ENCODE peak calls at places on chromosome 13, in six cellular contexts. C, Y, F, O, A and Q are unnamed samples.

GRCh38 chr13:41075034-41075433 is 13.7 kb downstream of the WBP4 start:
- DNase-seq in A (no peak), F (no peak), Y (no peak), O (peak; percentile 37), C (no peak), Q (peak; percentile 44)

GRCh38 chr13:41389580-41389979 is 67.8 kb upstream of the RGCC start:
- DNase-seq in Y (no peak), F (no peak), C (no peak), O (peak; percentile 30), A (no peak), Q (no peak)

GRCh38 chr13:70960841-70961443 is 852.7 kb upstream of the KLHL1 start:
- DNase-seq in A (no peak), F (no peak), C (no peak), Y (no peak), O (no peak), Q (no peak)

GRCh38 chr13:30145709-30146367 is 161.5 kb downstream of the KATNAL1 start:
- DNase-seq in O (no peak), C (no peak), A (no peak), F (no peak), Y (no peak), Q (no peak)

GRCh38 chr13:73411067-73411809 is 352.4 kb downstream of the KLF5 start:
- DNase-seq in Y (no peak), F (no peak), O (no peak), A (no peak), C (no peak), Q (no peak)

GRCh38 chr13:87331178-87331577 is 340.0 kb upstream of the SLITRK5 start:
- DNase-seq in Y (no peak), F (no peak), A (no peak), O (no peak), C (no peak), Q (no peak)

GRCh38 chr13:51453959-51454703 is 1.3 kb upstream of the INTS6 start:
- DNase-seq in F (peak; percentile 52), C (peak; percentile 44), O (peak; percentile 1), Y (no peak), A (no peak), Q (no peak)

GRCh38 chr13:109989155-109989554 is 202.8 kb upstream of the IRS2 start:
- DNase-seq in Y (no peak), A (no peak), O (no peak), F (no peak), C (no peak), Q (no peak)

GRCh38 chr13:75324413-75324940 is 157.5 kb downstream of the TBC1D4 start:
- DNase-seq in O (no peak), Y (no peak), C (no peak), A (no peak), F (no peak), Q (no peak)

GRCh38 chr13:59671853-59672252 is 491.9 kb downstream of the DIAPH3 start:
- DNase-seq in C (no peak), Y (no peak), O (no peak), A (no peak), F (no peak), Q (no peak)
- H3K4me1 ChIP-seq in C (no peaks in the 10 kb centered on the region), Y (peaks cover 3% of the 10 kb centered on the region), O (no peaks in the 10 kb centered on the region), A (no peaks in the 10 kb centered on the region), F (no peaks in the 10 kb centered on the region), Q (no peaks in the 10 kb centered on the region)

DNA sequence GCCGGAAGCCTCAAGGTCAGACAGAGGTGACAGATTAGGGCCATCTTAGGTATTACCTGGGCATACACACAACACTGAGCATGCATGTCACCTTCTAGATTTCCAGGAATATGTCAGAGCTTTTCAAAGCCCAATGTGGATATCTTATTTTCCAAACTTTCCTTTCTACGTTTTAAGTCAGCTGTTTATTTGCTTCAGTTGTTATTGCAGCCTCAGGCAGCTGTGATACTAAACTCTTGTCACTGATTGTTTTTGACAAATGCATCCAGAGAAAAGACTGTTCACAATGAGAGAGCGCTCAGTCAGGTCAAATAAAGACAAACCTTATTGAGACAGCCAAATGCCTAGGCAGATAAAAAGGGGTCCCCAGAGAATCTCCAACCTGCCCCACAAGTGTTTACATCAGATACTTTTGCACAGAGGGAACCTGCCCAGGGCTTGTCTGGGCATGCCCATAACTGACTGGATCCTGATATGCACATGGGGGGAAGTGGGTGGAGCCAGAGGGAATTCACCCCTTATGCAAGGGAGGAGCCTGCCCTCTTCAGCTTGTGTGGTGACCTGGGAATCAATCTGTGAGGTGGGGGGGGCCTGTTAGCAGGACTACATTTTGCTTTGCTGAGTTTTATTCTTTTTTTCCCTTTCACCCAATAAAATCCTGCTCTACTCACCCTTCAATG is 28.5 kb downstream of the MED4 start:
- DNase-seq in C (no peak), O (no peak), Y (no peak), F (no peak), A (no peak), Q (no peak)
- H3K9me3 ChIP-seq in C (peaks cover 10% of the 10 kb centered on the region), O (no peaks in the 10 kb centered on the region), Y (no peaks in the 10 kb centered on the region), F (peaks cover 38% of the 10 kb centered on the region), A (peaks cover 27% of the 10 kb centered on the region), Q (peaks cover 19% of the 10 kb centered on the region)

DNA sequence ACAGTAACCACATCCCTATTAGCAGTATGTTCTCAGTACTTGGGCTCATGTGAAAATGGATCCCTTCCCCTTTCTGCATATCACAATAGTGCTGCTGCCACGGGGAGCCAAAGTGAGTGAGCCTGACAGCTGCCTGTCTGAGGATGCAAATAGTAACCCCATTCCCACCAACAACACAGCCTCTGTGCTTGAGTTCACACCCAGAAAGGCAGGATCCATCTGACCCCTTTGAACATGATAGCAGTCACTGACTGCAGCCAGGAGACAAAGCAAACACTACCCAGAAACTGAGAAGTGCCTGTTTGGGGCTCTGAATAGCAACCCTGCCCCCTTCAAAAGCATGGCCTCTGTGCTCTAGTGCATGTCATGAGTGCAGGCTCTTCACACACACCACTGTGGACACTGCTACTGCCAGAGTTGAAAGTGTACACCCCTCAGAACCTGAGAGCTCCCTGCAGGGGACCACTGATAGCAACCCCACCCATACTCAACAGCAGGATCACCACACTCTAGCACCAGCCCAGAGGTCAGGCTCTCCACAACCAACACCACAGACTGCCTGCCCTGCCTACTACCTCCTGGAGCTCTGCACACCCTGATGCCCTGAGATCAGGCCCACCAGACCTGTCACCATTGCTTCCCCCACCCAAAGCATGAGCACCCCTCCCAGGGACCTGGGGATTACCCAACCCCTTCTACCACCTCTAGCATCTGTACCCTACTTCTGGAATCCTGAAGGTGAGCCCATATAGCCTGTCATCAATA is 1563.5 kb upstream of the PRR20A start:
- DNase-seq in A (no peak), O (no peak), Y (no peak), C (no peak), F (no peak), Q (no peak)
- H3K4me3 ChIP-seq in A (no peak overlapping the region), O (no peak overlapping the region), Y (no peak overlapping the region), C (no peak overlapping the region), F (no peak overlapping the region), Q (no peak overlapping the region)

GRCh38 chr13:33450956-33451709 is 165.6 kb upstream of the STARD13 start:
- DNase-seq in F (no peak), O (no peak), C (no peak), Y (no peak), A (no peak), Q (no peak)

GRCh38 chr13:33452873-33453558 is 167.5 kb upstream of the STARD13 start:
- DNase-seq in C (no peak), F (no peak), A (no peak), O (no peak), Y (no peak), Q (no peak)

GRCh38 chr13:33453911-33454310 is 168.4 kb upstream of the STARD13 start:
- DNase-seq in O (no peak), Y (no peak), C (no peak), F (no peak), A (no peak), Q (no peak)

GRCh38 chr13:33454844-33455256 is 169.3 kb upstream of the STARD13 start:
- DNase-seq in F (no peak), O (no peak), C (no peak), A (no peak), Y (no peak), Q (no peak)

GRCh38 chr13:33455291-33455690 is 169.7 kb upstream of the STARD13 start:
- DNase-seq in C (no peak), Y (no peak), A (no peak), O (no peak), F (no peak), Q (no peak)
- H3K4me1 ChIP-seq in C (peaks cover 7% of the 10 kb centered on the region), Y (no peaks in the 10 kb centered on the region), A (peaks cover 17% of the 10 kb centered on the region), O (no peaks in the 10 kb centered on the region), F (no peaks in the 10 kb centered on the region), Q (no peaks in the 10 kb centered on the region)